ENCODE peak calls at places on chromosome 4, in five cellular contexts. N, P, H, T and G are unnamed samples.

GRCh38 chr4:105620640-105621323 is 68.4 kb downstream of the ARHGEF38 start:
- DNase-seq in T (no peak), H (no peak), N (peak), P (peak), G (peak)

GRCh38 chr4:82522472-82522871 is 39.3 kb downstream of the TMEM150C start:
- DNase-seq in P (no peak), T (no peak), N (no peak), H (no peak), G (no peak)

GRCh38 chr4:138090145-138090917 is 151.8 kb downstream of the SLC7A11 start:
- DNase-seq in P (peak), N (peak), T (peak), H (peak), G (peak)

GRCh38 chr4:8537041-8537461 is 43.1 kb upstream of the GPR78 start:
- DNase-seq in T (no peak), P (peak), N (peak), H (peak), G (peak)

GRCh38 chr4:90582087-90582486 is 454.9 kb downstream of the CCSER1 start:
- DNase-seq in P (no peak), T (no peak), H (no peak), N (no peak), G (no peak)

GRCh38 chr4:164357957-164358356 is 396.0 kb upstream of the SMIM31 start:
- DNase-seq in P (no peak), N (no peak), H (no peak), T (no peak), G (peak)

GRCh38 chr4:183816077-183816476 is 89.0 kb upstream of the STOX2 start:
- DNase-seq in N (no peak), T (no peak), H (no peak), P (no peak), G (no peak)

GRCh38 chr4:180706766-180707165 is 1536.4 kb upstream of the TENM3 start:
- DNase-seq in H (no peak), N (no peak), T (no peak), P (no peak), G (peak)

GRCh38 chr4:47065099-47065498 is 33.7 kb downstream of the GABRB1 start:
- DNase-seq in T (no peak), N (no peak), H (no peak), P (no peak), G (no peak)

GRCh38 chr4:36601864-36602263 is 320.4 kb downstream of the DTHD1 start:
- DNase-seq in T (no peak), P (no peak), H (no peak), N (no peak), G (no peak)

GRCh38 chr4:124144302-124144701 is 568.2 kb downstream of the ANKRD50 start:
- DNase-seq in H (no peak), P (no peak), N (no peak), T (no peak), G (no peak)